ENCODE peak calls at places on chromosomes 13 and 19, in four cellular contexts. One of them, this sample, is unnamed.

GRCh38 chr13:49436890-49437289 is 7.0 kb downstream of the CAB39L start:
- DNase-seq in PC-3: peak; percentile 38
- DNase-seq in Peyer's patch: no peak
- DNase-seq in IMR-90: peak; percentile 73
- DNase-seq in this sample: no peak

GRCh38 chr13:112442483-112443090 is 66.4 kb downstream of the SPACA7 start:
- DNase-seq in PC-3: no peak
- DNase-seq in Peyer's patch: no peak
- DNase-seq in IMR-90: peak; percentile 5
- DNase-seq in this sample: peak; percentile 33

GRCh38 chr19:17337675-17338439 is 504 bp downstream of the GTPBP3 start:
- DNase-seq in PC-3: peak; percentile 37
- DNase-seq in Peyer's patch: no peak
- DNase-seq in IMR-90: no peak
- DNase-seq in this sample: peak; percentile 84

GRCh38 chr19:13051581-13052165 is 51.0 kb downstream of the LYL1 start:
- DNase-seq in PC-3: peak; percentile 84
- DNase-seq in Peyer's patch: peak; percentile 86
- DNase-seq in IMR-90: peak; percentile 24
- DNase-seq in this sample: peak; percentile 91

GRCh38 chr19:23099966-23100365 is 16.9 kb upstream of the ZNF730 start:
- DNase-seq in PC-3: no peak
- DNase-seq in Peyer's patch: no peak
- DNase-seq in IMR-90: no peak
- DNase-seq in this sample: no peak

GRCh38 chr19:45484273-45484945 is 12.4 kb downstream of the RTN2 start:
- DNase-seq in PC-3: no peak
- DNase-seq in Peyer's patch: no peak
- DNase-seq in IMR-90: no peak
- DNase-seq in this sample: no peak

GRCh38 chr13:75675421-75675820 is 39.3 kb downstream of the LMO7 start:
- DNase-seq in PC-3: no peak
- DNase-seq in Peyer's patch: no peak
- DNase-seq in IMR-90: peak; percentile 31
- DNase-seq in this sample: no peak

GRCh38 chr19:37329686-37330085 is 41.2 kb upstream of the ZNF527 start:
- DNase-seq in PC-3: peak; percentile 16
- DNase-seq in Peyer's patch: no peak
- DNase-seq in IMR-90: no peak
- DNase-seq in this sample: no peak

GRCh38 chr19:1384478-1385110 is 887 bp downstream of the NDUFS7 start:
- DNase-seq in PC-3: no peak
- DNase-seq in Peyer's patch: no peak
- DNase-seq in IMR-90: no peak
- DNase-seq in this sample: no peak

GRCh38 chr19:3945838-3946237 is 13.0 kb downstream of the NMRK2 start:
- DNase-seq in PC-3: no peak
- DNase-seq in Peyer's patch: no peak
- DNase-seq in IMR-90: peak; percentile 29
- DNase-seq in this sample: no peak

GRCh38 chr19:18432275-18433038 is 5.5 kb downstream of the ISYNA1 start:
- DNase-seq in PC-3: no peak
- DNase-seq in Peyer's patch: no peak
- DNase-seq in IMR-90: no peak
- DNase-seq in this sample: no peak
- H3K4me1 ChIP-seq in PC-3: no peaks in the 10 kb centered on the region
- H3K4me1 ChIP-seq in Peyer's patch: peaks cover 45% of the 10 kb centered on the region
- H3K4me1 ChIP-seq in IMR-90: peaks cover 15% of the 10 kb centered on the region
- H3K4me1 ChIP-seq in this sample: peaks cover 4% of the 10 kb centered on the region

GRCh38 chr13:103004790-103005307 is 61.4 kb downstream of the SLC10A2 start:
- DNase-seq in PC-3: no peak
- DNase-seq in Peyer's patch: peak; percentile 50
- DNase-seq in IMR-90: no peak
- DNase-seq in this sample: no peak

GRCh38 chr13:103007427-103007762 is 58.8 kb downstream of the SLC10A2 start:
- DNase-seq in PC-3: no peak
- DNase-seq in Peyer's patch: no peak
- DNase-seq in IMR-90: no peak
- DNase-seq in this sample: no peak

GRCh38 chr13:103009061-103009840 is 57.0 kb downstream of the SLC10A2 start:
- DNase-seq in PC-3: no peak
- DNase-seq in Peyer's patch: no peak
- DNase-seq in IMR-90: no peak
- DNase-seq in this sample: no peak

GRCh38 chr13:103002279-103002678 is 63.9 kb downstream of the SLC10A2 start:
- DNase-seq in PC-3: no peak
- DNase-seq in Peyer's patch: no peak
- DNase-seq in IMR-90: no peak
- DNase-seq in this sample: no peak

DNA sequence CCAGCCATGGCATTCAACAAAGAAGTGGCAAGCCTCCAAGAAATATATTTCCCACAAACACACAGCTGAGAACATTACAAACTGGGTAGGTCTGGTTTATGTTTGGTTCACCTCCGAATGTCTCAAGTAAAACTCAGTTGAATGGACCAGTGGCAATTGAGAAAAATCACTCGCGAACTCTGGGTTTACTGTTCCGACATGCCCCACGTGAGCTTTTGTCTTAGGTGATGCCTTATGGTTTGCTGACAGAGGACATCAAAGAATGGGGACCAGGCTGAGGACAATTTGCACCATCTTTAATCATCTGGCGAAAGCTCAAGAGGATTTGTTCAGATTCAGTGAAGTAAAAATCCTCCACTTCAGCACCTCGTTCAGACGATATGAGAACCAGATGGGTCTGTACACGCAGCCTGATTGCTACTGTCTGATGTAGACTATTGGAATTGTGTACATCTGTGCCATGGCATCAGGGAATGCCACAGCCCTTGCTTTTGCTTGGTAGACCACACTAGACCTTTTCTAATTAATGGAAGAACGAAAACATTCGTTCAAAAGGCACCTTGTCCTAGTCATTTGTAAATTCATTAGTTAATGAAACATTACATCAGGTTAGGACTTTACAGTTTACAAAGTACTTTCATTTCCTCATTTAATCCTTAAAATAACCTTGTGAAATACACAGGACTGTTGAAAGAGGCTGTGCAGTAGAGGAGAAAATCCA is 59.4 kb downstream of the SLC10A2 start:
- DNase-seq in PC-3: no peak
- DNase-seq in Peyer's patch: no peak
- DNase-seq in IMR-90: no peak
- DNase-seq in this sample: no peak
- H3K27ac ChIP-seq in PC-3: no peak overlapping the region
- H3K27ac ChIP-seq in Peyer's patch: no peak overlapping the region
- H3K27ac ChIP-seq in IMR-90: no peak overlapping the region
- H3K27ac ChIP-seq in this sample: no peak overlapping the region

DNA sequence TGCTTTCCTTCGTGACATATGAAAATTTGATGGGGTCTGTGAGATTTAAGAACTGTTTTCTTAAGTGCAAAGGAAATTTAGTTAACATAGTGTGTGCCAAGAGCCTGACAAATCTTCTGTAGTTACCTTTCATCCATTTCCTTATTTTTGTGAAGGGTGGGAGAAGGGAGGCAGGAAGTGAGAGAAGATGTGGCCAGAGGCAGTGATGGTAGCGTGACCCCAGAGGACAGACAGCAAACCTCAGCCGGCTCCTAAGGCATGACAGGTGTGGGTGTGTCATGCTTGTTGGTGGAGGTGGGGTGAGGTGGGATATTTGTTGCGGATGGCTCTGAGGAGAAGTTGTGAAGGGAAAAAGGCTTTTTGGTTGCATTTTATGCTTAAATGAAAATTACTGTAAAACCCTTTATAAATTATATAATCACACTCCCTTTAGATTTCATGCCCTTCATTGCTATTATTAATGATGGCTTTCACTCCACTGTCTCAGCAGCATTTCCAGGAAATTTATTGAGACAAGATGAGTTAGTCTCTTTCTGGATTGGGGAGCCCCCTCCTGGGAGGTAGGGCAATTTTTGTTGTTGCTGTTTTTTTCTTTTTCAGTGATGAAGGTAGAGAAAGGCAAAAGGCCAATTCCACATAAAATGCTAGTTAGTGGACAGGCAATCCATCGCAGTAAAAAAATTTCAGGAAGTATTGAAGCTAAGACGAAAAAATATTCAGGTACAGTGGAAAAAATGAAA is 80.0 kb downstream of the TEX26 start:
- DNase-seq in PC-3: peak; percentile 19
- DNase-seq in Peyer's patch: no peak
- DNase-seq in IMR-90: peak; percentile 46
- DNase-seq in this sample: no peak
- TF ChIP-seq CTCF in PC-3: peak; percentile 56
- TF ChIP-seq CTCF in Peyer's patch: no peak
- TF ChIP-seq CTCF in IMR-90: peak; percentile 60
- TF ChIP-seq CTCF in this sample: no peak

GRCh38 chr13:65808061-65808460 is 1422.1 kb downstream of the PCDH9 start:
- DNase-seq in PC-3: no peak
- DNase-seq in Peyer's patch: no peak
- DNase-seq in IMR-90: peak; percentile 49
- DNase-seq in this sample: no peak

DNA sequence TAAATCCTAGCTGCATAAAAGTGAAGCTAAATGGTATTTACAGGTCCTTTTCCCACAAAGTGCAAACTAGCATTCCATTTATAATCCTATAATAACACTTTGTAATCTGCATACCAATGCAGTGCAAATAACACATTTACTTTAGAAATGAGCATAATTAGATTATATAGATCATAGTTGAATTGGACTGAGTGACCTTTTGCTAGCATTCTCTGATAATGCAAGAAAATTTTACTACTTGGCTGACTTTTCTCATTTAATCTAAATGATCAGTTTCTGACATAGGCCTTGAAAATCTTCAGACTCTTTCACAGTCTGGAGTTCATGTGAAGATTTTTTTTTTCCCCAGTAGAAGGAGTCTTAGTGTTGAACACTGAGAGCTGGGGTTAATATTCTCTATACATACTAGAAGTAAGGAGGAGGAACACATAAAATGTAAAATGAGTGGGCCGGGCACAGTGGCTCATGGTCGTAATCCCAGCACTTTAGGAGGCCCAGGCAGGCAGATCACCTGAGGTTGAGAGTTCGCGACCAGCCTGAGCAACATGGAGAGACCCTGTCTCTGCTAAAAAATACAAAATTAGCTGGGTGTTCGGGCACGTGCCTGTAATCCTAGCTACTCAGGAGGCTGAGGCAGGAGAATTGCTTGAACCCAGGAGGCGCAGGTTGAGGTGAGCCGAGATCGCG is 1426.3 kb downstream of the PCDH9 start:
- DNase-seq in PC-3: no peak
- DNase-seq in Peyer's patch: no peak
- DNase-seq in IMR-90: no peak
- DNase-seq in this sample: no peak
- H3K4me1 ChIP-seq in PC-3: no peaks in the 10 kb centered on the region
- H3K4me1 ChIP-seq in Peyer's patch: no peaks in the 10 kb centered on the region
- H3K4me1 ChIP-seq in IMR-90: no peaks in the 10 kb centered on the region
- H3K4me1 ChIP-seq in this sample: no peaks in the 10 kb centered on the region